ENCODE peak calls at places on chromosomes 13 and 19, in six cellular contexts. Y, I, L, B, R and F are unnamed samples.

GRCh38 chr19:42386974-42387707 is 3.0 kb downstream of the CNFN start:
- DNase-seq in I (peak; percentile 73), R (peak; percentile 82), L (peak; percentile 89), B (peak; percentile 91), Y (peak; percentile 93), F (peak; percentile 64)

GRCh38 chr19:35062942-35063341 is 21.4 kb downstream of the HPN start:
- DNase-seq in I (no peak), Y (no peak), B (no peak), L (no peak), R (no peak), F (no peak)

GRCh38 chr19:7159105-7159933 is 89.8 kb downstream of the ZNF557 start:
- DNase-seq in B (no peak), L (no peak), R (peak; percentile 67), Y (no peak), I (peak; percentile 99), F (no peak)

GRCh38 chr19:15368798-15369593 is 10.6 kb downstream of the AKAP8 start:
- DNase-seq in B (no peak), L (no peak), Y (no peak), I (no peak), R (no peak), F (no peak)

GRCh38 chr19:34556500-34556899 is 74.9 kb downstream of the WTIP start:
- DNase-seq in L (peak; percentile 65), Y (peak; percentile 75), B (no peak), R (peak; percentile 23), I (peak; percentile 66), F (peak; percentile 76)

GRCh38 chr13:68636784-68637183 is 1406.6 kb upstream of the PCDH9 start:
- DNase-seq in L (no peak), R (no peak), B (peak; percentile 18), I (no peak), Y (no peak), F (no peak)

GRCh38 chr13:97506511-97506910 is 72.5 kb downstream of the RAP2A start:
- DNase-seq in R (peak; percentile 46), B (no peak), L (no peak), Y (no peak), I (peak; percentile 6), F (no peak)

GRCh38 chr19:48461982-48462655 is 6.7 kb downstream of the KCNJ14 start:
- DNase-seq in R (no peak), B (peak; percentile 74), Y (peak; percentile 94), L (peak; percentile 39), I (no peak), F (no peak)

GRCh38 chr13:110448230-110448629 is 113.3 kb downstream of the RAB20 start:
- DNase-seq in Y (no peak), I (peak; percentile 38), R (no peak), B (no peak), L (no peak), F (no peak)

GRCh38 chr19:16016226-16017137 is 59.8 kb upstream of the TPM4 start:
- DNase-seq in R (no peak), L (no peak), B (peak; percentile 10), I (no peak), Y (no peak), F (no peak)

GRCh38 chr13:105972811-105973590 is 562.5 kb downstream of the EFNB2 start:
- DNase-seq in B (no peak), I (no peak), L (no peak), R (no peak), Y (no peak), F (no peak)

GRCh38 chr19:1350861-1351260 is 32.8 kb upstream of the NDUFS7 start:
- DNase-seq in R (no peak), B (peak; percentile 66), L (no peak), Y (no peak), I (no peak), F (no peak)

GRCh38 chr13:84843368-84843767 is 955.9 kb downstream of the SLITRK6 start:
- DNase-seq in B (no peak), L (no peak), Y (no peak), I (no peak), R (no peak), F (no peak)

GRCh38 chr13:99083976-99084375 is 106.1 kb upstream of the DOCK9 start:
- DNase-seq in I (no peak), L (no peak), B (no peak), Y (no peak), R (no peak), F (peak; percentile 57)

GRCh38 chr13:110405597-110406450 is 98.7 kb downstream of the COL4A2 start:
- DNase-seq in B (no peak), I (peak; percentile 90), Y (no peak), R (no peak), L (no peak), F (no peak)

GRCh38 chr13:44448875-44449274 is 75.3 kb downstream of the SERP2 start:
- DNase-seq in L (no peak), R (no peak), I (no peak), Y (no peak), B (no peak), F (no peak)

GRCh38 chr13:33931397-33931987 is 113.5 kb downstream of the RFC3 start:
- DNase-seq in R (peak; percentile 79), Y (peak; percentile 82), L (peak; percentile 73), B (peak; percentile 7), I (peak; percentile 74), F (peak; percentile 28)

GRCh38 chr13:49586717-49587116 is 1.4 kb upstream of the RCBTB1 start:
- DNase-seq in Y (no peak), L (no peak), I (no peak), B (no peak), R (no peak), F (no peak)

GRCh38 chr19:9362905-9363304 is at the start of gene ZNF177:
- DNase-seq in B (peak; percentile 79), L (no peak), Y (peak; percentile 53), R (no peak), I (peak; percentile 19), F (no peak)

GRCh38 chr13:33191425-33192221 is 93.9 kb downstream of the STARD13 start:
- DNase-seq in B (peak; percentile 63), I (peak; percentile 36), Y (no peak), L (no peak), R (no peak), F (no peak)

GRCh38 chr13:113591750-113592149 is 7.2 kb downstream of the TFDP1 start:
- DNase-seq in R (no peak), B (peak; percentile 11), Y (no peak), L (no peak), I (peak; percentile 14), F (no peak)

GRCh38 chr19:46610413-46610775 is 9.3 kb downstream of the CALM3 start:
- DNase-seq in L (no peak), Y (no peak), R (no peak), I (no peak), B (peak; percentile 5), F (no peak)

GRCh38 chr19:6803036-6803404 is 30.5 kb downstream of the VAV1 start:
- DNase-seq in B (no peak), R (no peak), I (no peak), L (no peak), Y (peak; percentile 3), F (peak; percentile 53)

GRCh38 chr19:38290631-38291147 is 13.4 kb upstream of the C19orf33 start:
- DNase-seq in B (no peak), I (peak; percentile 98), R (peak; percentile 48), L (no peak), Y (no peak), F (no peak)

GRCh38 chr19:14400913-14401312 is 18.2 kb downstream of the DDX39A start:
- DNase-seq in L (no peak), I (no peak), B (no peak), Y (no peak), R (no peak), F (no peak)

GRCh38 chr13:101065314-101065713 is 351.0 kb downstream of the NALCN start:
- DNase-seq in R (no peak), I (peak; percentile 86), B (no peak), Y (no peak), L (no peak), F (no peak)
- H3K4me1 ChIP-seq in R (no peaks in the 10 kb centered on the region), I (peaks cover 4% of the 10 kb centered on the region), B (no peaks in the 10 kb centered on the region), Y (no peaks in the 10 kb centered on the region), L (no peaks in the 10 kb centered on the region), F (no peaks in the 10 kb centered on the region)

GRCh38 chr19:19571387-19571786 is 33.3 kb downstream of the CILP2 start:
- DNase-seq in I (no peak), B (peak; percentile 10), R (no peak), L (no peak), Y (no peak), F (no peak)
- TF ChIP-seq EZH2phosphoT487 in I (no peak), B (no peak), R (no peak), L (no peak), Y (no peak), F (no peak)

GRCh38 chr13:62060570-62060969 is 644.9 kb upstream of the PCDH20 start:
- DNase-seq in I (no peak), Y (no peak), L (no peak), B (no peak), R (no peak), F (no peak)
- H3K4me1 ChIP-seq in I (no peaks in the 10 kb centered on the region), Y (no peaks in the 10 kb centered on the region), L (no peaks in the 10 kb centered on the region), B (no peaks in the 10 kb centered on the region), R (no peaks in the 10 kb centered on the region), F (no peaks in the 10 kb centered on the region)

GRCh38 chr13:75861786-75862185 is 225.7 kb downstream of the LMO7 start:
- DNase-seq in I (no peak), R (no peak), L (no peak), Y (no peak), B (no peak), F (no peak)

GRCh38 chr13:75869981-75870380 is 233.9 kb downstream of the LMO7 start:
- DNase-seq in Y (no peak), R (no peak), I (no peak), B (no peak), L (no peak), F (peak; percentile 91)

GRCh38 chr13:75867718-75868117 is 231.6 kb downstream of the LMO7 start:
- DNase-seq in L (no peak), R (no peak), I (no peak), B (no peak), Y (no peak), F (no peak)

GRCh38 chr13:75860935-75861334 is 224.8 kb downstream of the LMO7 start:
- DNase-seq in R (no peak), L (no peak), B (no peak), I (peak; percentile 28), Y (no peak), F (no peak)

DNA sequence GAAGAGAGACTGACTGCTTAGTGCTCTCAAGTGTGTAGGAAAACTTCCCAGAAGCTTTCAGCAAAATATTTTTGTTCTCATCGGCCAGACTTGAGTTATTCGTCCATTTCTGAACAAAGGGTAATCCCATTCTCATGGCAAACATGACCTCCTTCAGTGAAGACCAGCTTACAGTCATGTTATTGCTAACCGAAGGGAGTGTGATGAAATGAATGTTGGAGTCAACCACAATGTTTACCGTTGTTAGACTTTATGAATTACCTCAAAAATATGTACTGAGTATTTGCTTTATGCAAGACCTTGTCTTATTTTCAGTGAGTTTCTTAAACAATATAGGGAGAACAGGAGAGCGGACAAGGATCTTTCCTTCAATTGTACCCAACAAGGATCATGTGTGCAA is 228.6 kb downstream of the LMO7 start:
- DNase-seq in B (no peak), L (no peak), Y (no peak), R (no peak), I (peak; percentile 68), F (no peak)
- TF ChIP-seq EZH2phosphoT487 in B (no peak), L (no peak), Y (no peak), R (no peak), I (no peak), F (no peak)

DNA sequence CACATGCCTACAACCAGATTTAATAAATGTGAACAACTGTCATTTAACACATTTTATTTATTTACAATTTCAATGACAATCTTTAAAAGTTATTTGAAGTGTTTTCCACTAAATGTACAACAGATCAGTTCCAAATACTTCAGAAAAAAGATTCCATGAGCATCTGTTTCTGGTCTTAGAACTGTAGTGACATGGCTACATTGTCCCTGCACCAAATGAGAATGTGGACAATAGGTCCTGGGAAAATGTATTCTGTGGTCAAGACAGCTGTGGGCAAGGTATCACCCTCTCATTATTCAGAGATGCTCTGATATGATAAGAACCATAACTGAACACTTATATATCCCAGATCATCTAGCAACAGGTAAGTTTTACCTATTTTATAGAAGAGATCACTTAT is 43.7 kb downstream of the ELF1 start:
- DNase-seq in I (no peak), R (no peak), Y (no peak), B (no peak), L (no peak), F (no peak)
- H3K4me1 ChIP-seq in I (peaks cover 7% of the 10 kb centered on the region), R (peaks cover 45% of the 10 kb centered on the region), Y (no peaks in the 10 kb centered on the region), B (peaks cover 3% of the 10 kb centered on the region), L (peaks cover 7% of the 10 kb centered on the region), F (peaks cover 49% of the 10 kb centered on the region)